ENCODE peak calls at places on chromosomes 6 and 20, in four cellular contexts. G is breast epithelium, B is tibial nerve, P is uterus. L is an unnamed sample.
A peak's percentile ranks its signal among the peaks of the same experiment; 100 is the strongest.

GRCh38 chr6:170175644-170176620 is 114.9 kb downstream of the DLL1 start:
- DNase-seq in G (peak; percentile 40), B (no peak), P (peak; percentile 15), L (no peak)

GRCh38 chr6:62805431-62805830 is 405.8 kb upstream of the FKBP1C start:
- DNase-seq in G (no peak), B (no peak), P (no peak), L (no peak)

GRCh38 chr6:127900935-127901334 is at the start of gene THEMIS:
- DNase-seq in G (no peak), B (no peak), P (no peak), L (peak; percentile 16)

GRCh38 chr20:21214431-21214830 is 88.5 kb downstream of the KIZ start:
- DNase-seq in G (no peak), B (no peak), P (no peak), L (no peak)

GRCh38 chr6:134584809-134585528 is 267.1 kb upstream of the SGK1 start:
- DNase-seq in G (no peak), B (no peak), P (no peak), L (no peak)

GRCh38 chr6:12060780-12061619 is 48.9 kb downstream of the HIVEP1 start:
- DNase-seq in G (no peak), B (peak; percentile 50), P (peak; percentile 38), L (peak; percentile 75)

GRCh38 chr6:1560281-1561058 is 49.2 kb upstream of the FOXC1 start:
- DNase-seq in G (no peak), B (no peak), P (no peak), L (no peak)

GRCh38 chr6:132872923-132873322 is 58.6 kb downstream of the RPS12 start:
- DNase-seq in G (no peak), B (no peak), P (no peak), L (no peak)

GRCh38 chr6:5466459-5466858 is 205.1 kb downstream of the FARS2 start:
- DNase-seq in G (no peak), B (no peak), P (no peak), L (no peak)

GRCh38 chr20:59007758-59008511 is 881 bp upstream of the CTSZ start:
- DNase-seq in G (peak; percentile 42), B (peak; percentile 44), P (no peak), L (no peak)
- H3K4me3 ChIP-seq in G (peak overlapping the region; percentile 81), B (peak overlapping the region; percentile 65), P (no peak overlapping the region), L (peak overlapping the region; percentile 65)

GRCh38 chr6:43917878-43918382 is 147.9 kb downstream of the VEGFA start:
- DNase-seq in G (no peak), B (no peak), P (no peak), L (no peak)
- H3K27ac ChIP-seq in G (no peak overlapping the region), B (no peak overlapping the region), P (no peak overlapping the region), L (no peak overlapping the region)

DNA sequence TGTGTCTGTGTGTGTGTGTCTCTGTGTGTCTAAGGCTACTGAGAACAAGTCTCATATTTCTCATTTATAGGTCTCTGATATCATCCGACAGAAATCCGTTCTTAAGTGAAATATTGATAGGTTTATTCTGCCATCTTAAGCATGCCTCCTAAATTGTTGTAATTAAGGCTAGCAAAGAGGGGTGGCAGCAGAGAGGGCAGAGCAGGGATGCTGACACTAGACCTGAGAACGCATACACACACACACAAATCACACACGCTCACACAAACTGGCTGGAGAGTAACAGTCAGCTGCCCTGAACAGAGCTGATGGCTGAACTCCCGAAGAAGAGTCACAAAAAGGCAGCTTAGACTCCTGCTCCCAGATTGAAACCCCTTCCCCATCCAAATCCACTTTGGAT is 85.0 kb upstream of the LRFN2 start:
- DNase-seq in G (no peak), B (no peak), P (no peak), L (no peak)
- H3K4me1 ChIP-seq in G (no peaks in the 10 kb centered on the region), B (no peaks in the 10 kb centered on the region), P (no peaks in the 10 kb centered on the region), L (no peaks in the 10 kb centered on the region)

GRCh38 chr20:57377350-57377749 is 13.8 kb upstream of the RBM38 start:
- DNase-seq in G (no peak), B (no peak), P (no peak), L (no peak)
- H3K4me3 ChIP-seq in G (no peak overlapping the region), B (no peak overlapping the region), P (no peak overlapping the region), L (no peak overlapping the region)

GRCh38 chr6:89690944-89691324 is 52.4 kb upstream of the LYRM2 start:
- DNase-seq in G (no peak), B (no peak), P (no peak), L (no peak)
- H3K27ac ChIP-seq in G (no peak overlapping the region), B (peak overlapping the region; percentile 69), P (no peak overlapping the region), L (no peak overlapping the region)

L was measured in effector memory CD4-positive, alpha-beta T cell.